ENCODE peak calls at places on chromosomes 2 and 18, in six cellular contexts. One of them, this sample, is unnamed. For H3K4me1, the result is how much of the 10 kb centered on the place peaks cover.

GRCh38 chr2:68190991-68191731 is 33.5 kb downstream of the PNO1 start:
- DNase-seq in K562: no peak
- DNase-seq in CD8-positive, alpha-beta T cell: no peak
- DNase-seq in IMR-90: peak
- DNase-seq in stomach: no peak
- DNase-seq in sigmoid colon: no peak
- DNase-seq in this sample: no peak

GRCh38 chr2:20381457-20381856 is 30.8 kb upstream of the PUM2 start:
- DNase-seq in K562: no peak
- DNase-seq in CD8-positive, alpha-beta T cell: no peak
- DNase-seq in IMR-90: peak
- DNase-seq in stomach: peak
- DNase-seq in sigmoid colon: peak
- DNase-seq in this sample: peak

GRCh38 chr2:11748861-11749645 is 2.6 kb downstream of the LPIN1 start:
- DNase-seq in K562: no peak
- DNase-seq in CD8-positive, alpha-beta T cell: no peak
- DNase-seq in IMR-90: no peak
- DNase-seq in stomach: no peak
- DNase-seq in sigmoid colon: no peak
- DNase-seq in this sample: no peak

GRCh38 chr2:175432793-175433192 is 251.3 kb upstream of the ATP5MC3 start:
- DNase-seq in K562: no peak
- DNase-seq in CD8-positive, alpha-beta T cell: no peak
- DNase-seq in IMR-90: no peak
- DNase-seq in stomach: no peak
- DNase-seq in sigmoid colon: no peak
- DNase-seq in this sample: no peak

GRCh38 chr2:54610700-54611099 is 112.8 kb upstream of the EML6 start:
- DNase-seq in K562: no peak
- DNase-seq in CD8-positive, alpha-beta T cell: no peak
- DNase-seq in IMR-90: peak
- DNase-seq in stomach: no peak
- DNase-seq in sigmoid colon: no peak
- DNase-seq in this sample: no peak

GRCh38 chr18:76414936-76415621 is 80.0 kb downstream of the ZNF516 start:
- DNase-seq in K562: no peak
- DNase-seq in CD8-positive, alpha-beta T cell: no peak
- DNase-seq in IMR-90: no peak
- DNase-seq in stomach: no peak
- DNase-seq in sigmoid colon: no peak
- DNase-seq in this sample: no peak

GRCh38 chr18:58104071-58104470 is 60.0 kb downstream of the NEDD4L start:
- DNase-seq in K562: no peak
- DNase-seq in CD8-positive, alpha-beta T cell: no peak
- DNase-seq in IMR-90: no peak
- DNase-seq in stomach: no peak
- DNase-seq in sigmoid colon: no peak
- DNase-seq in this sample: no peak

GRCh38 chr2:4247796-4248195 is 544.4 kb downstream of the DCDC2C start:
- DNase-seq in K562: no peak
- DNase-seq in CD8-positive, alpha-beta T cell: no peak
- DNase-seq in IMR-90: no peak
- DNase-seq in stomach: no peak
- DNase-seq in sigmoid colon: no peak
- DNase-seq in this sample: no peak

GRCh38 chr2:148965596-148966431 is 72.7 kb upstream of the LYPD6B start:
- DNase-seq in K562: no peak
- DNase-seq in CD8-positive, alpha-beta T cell: no peak
- DNase-seq in IMR-90: no peak
- DNase-seq in stomach: no peak
- DNase-seq in sigmoid colon: no peak
- DNase-seq in this sample: no peak

GRCh38 chr2:16409006-16409390 is 256.6 kb downstream of the CYRIA start:
- DNase-seq in K562: no peak
- DNase-seq in CD8-positive, alpha-beta T cell: no peak
- DNase-seq in IMR-90: no peak
- DNase-seq in stomach: no peak
- DNase-seq in sigmoid colon: no peak
- DNase-seq in this sample: no peak

GRCh38 chr2:239831272-239831731 is 193.8 kb downstream of the NDUFA10 start:
- DNase-seq in K562: no peak
- DNase-seq in CD8-positive, alpha-beta T cell: no peak
- DNase-seq in IMR-90: no peak
- DNase-seq in stomach: peak
- DNase-seq in sigmoid colon: peak
- DNase-seq in this sample: no peak

GRCh38 chr18:78672862-78673446 is 306.7 kb upstream of the SALL3 start:
- DNase-seq in K562: no peak
- DNase-seq in CD8-positive, alpha-beta T cell: no peak
- DNase-seq in IMR-90: no peak
- DNase-seq in stomach: no peak
- DNase-seq in sigmoid colon: peak
- DNase-seq in this sample: no peak

GRCh38 chr18:75854808-75855207 is 427.3 kb upstream of the SMIM21 start:
- DNase-seq in K562: no peak
- DNase-seq in CD8-positive, alpha-beta T cell: no peak
- DNase-seq in IMR-90: no peak
- DNase-seq in stomach: no peak
- DNase-seq in sigmoid colon: no peak
- DNase-seq in this sample: no peak

GRCh38 chr2:40220177-40220925 is 231.5 kb downstream of the SLC8A1 start:
- DNase-seq in K562: no peak
- DNase-seq in CD8-positive, alpha-beta T cell: no peak
- DNase-seq in IMR-90: peak
- DNase-seq in stomach: no peak
- DNase-seq in sigmoid colon: peak
- DNase-seq in this sample: peak

GRCh38 chr2:43238813-43239212 is 12.4 kb upstream of the ZFP36L2 start:
- DNase-seq in K562: no peak
- DNase-seq in CD8-positive, alpha-beta T cell: no peak
- DNase-seq in IMR-90: no peak
- DNase-seq in stomach: no peak
- DNase-seq in sigmoid colon: no peak
- DNase-seq in this sample: no peak

GRCh38 chr18:46054956-46055831 is 16.9 kb downstream of the PSTPIP2 start:
- DNase-seq in K562: no peak
- DNase-seq in CD8-positive, alpha-beta T cell: no peak
- DNase-seq in IMR-90: no peak
- DNase-seq in stomach: no peak
- DNase-seq in sigmoid colon: no peak
- DNase-seq in this sample: no peak

GRCh38 chr2:21175895-21176646 is 52.3 kb downstream of the TDRD15 start:
- DNase-seq in K562: peak
- DNase-seq in CD8-positive, alpha-beta T cell: no peak
- DNase-seq in IMR-90: peak
- DNase-seq in stomach: no peak
- DNase-seq in sigmoid colon: no peak
- DNase-seq in this sample: no peak

GRCh38 chr2:201781583-201782051 is 884 bp upstream of the ALS2 start:
- DNase-seq in K562: no peak
- DNase-seq in CD8-positive, alpha-beta T cell: peak
- DNase-seq in IMR-90: no peak
- DNase-seq in stomach: no peak
- DNase-seq in sigmoid colon: peak
- DNase-seq in this sample: no peak

GRCh38 chr2:134778372-134778771 is 59.6 kb upstream of the TMEM163 start:
- DNase-seq in K562: peak
- DNase-seq in CD8-positive, alpha-beta T cell: no peak
- DNase-seq in IMR-90: no peak
- DNase-seq in stomach: peak
- DNase-seq in sigmoid colon: no peak
- DNase-seq in this sample: peak

GRCh38 chr2:23545811-23546210 is 160.8 kb downstream of the KLHL29 start:
- DNase-seq in K562: no peak
- DNase-seq in CD8-positive, alpha-beta T cell: no peak
- DNase-seq in IMR-90: no peak
- DNase-seq in stomach: no peak
- DNase-seq in sigmoid colon: no peak
- DNase-seq in this sample: no peak

GRCh38 chr2:102235491-102235890 is 48.7 kb downstream of the IL1RL2 start:
- DNase-seq in K562: peak
- DNase-seq in CD8-positive, alpha-beta T cell: no peak
- DNase-seq in IMR-90: peak
- DNase-seq in stomach: no peak
- DNase-seq in sigmoid colon: no peak
- DNase-seq in this sample: no peak

GRCh38 chr2:136065384-136065783 is 52.6 kb downstream of the CXCR4 start:
- DNase-seq in K562: no peak
- DNase-seq in CD8-positive, alpha-beta T cell: no peak
- DNase-seq in IMR-90: peak
- DNase-seq in stomach: no peak
- DNase-seq in sigmoid colon: no peak
- DNase-seq in this sample: no peak

GRCh38 chr2:60054571-60055340 is 498.7 kb downstream of the BCL11A start:
- DNase-seq in K562: no peak
- DNase-seq in CD8-positive, alpha-beta T cell: no peak
- DNase-seq in IMR-90: no peak
- DNase-seq in stomach: peak
- DNase-seq in sigmoid colon: no peak
- DNase-seq in this sample: peak

GRCh38 chr2:72137498-72138010 is 10.1 kb downstream of the CYP26B1 start:
- DNase-seq in K562: peak
- DNase-seq in CD8-positive, alpha-beta T cell: peak
- DNase-seq in IMR-90: peak
- DNase-seq in stomach: peak
- DNase-seq in sigmoid colon: peak
- DNase-seq in this sample: peak

GRCh38 chr18:37176307-37176934 is 347.5 kb downstream of the KIAA1328 start:
- DNase-seq in K562: no peak
- DNase-seq in CD8-positive, alpha-beta T cell: no peak
- DNase-seq in IMR-90: no peak
- DNase-seq in stomach: no peak
- DNase-seq in sigmoid colon: no peak
- DNase-seq in this sample: no peak

GRCh38 chr2:41933585-41934322 is 114.1 kb upstream of the PKDCC start:
- DNase-seq in K562: no peak
- DNase-seq in CD8-positive, alpha-beta T cell: no peak
- DNase-seq in IMR-90: peak
- DNase-seq in stomach: no peak
- DNase-seq in sigmoid colon: no peak
- DNase-seq in this sample: no peak

GRCh38 chr2:41853427-41854191 is 194.2 kb upstream of the PKDCC start:
- DNase-seq in K562: peak
- DNase-seq in CD8-positive, alpha-beta T cell: no peak
- DNase-seq in IMR-90: peak
- DNase-seq in stomach: peak
- DNase-seq in sigmoid colon: no peak
- DNase-seq in this sample: peak

GRCh38 chr18:55407191-55407590 is 180.8 kb downstream of the TCF4 start:
- DNase-seq in K562: no peak
- DNase-seq in CD8-positive, alpha-beta T cell: no peak
- DNase-seq in IMR-90: no peak
- DNase-seq in stomach: no peak
- DNase-seq in sigmoid colon: no peak
- DNase-seq in this sample: no peak

GRCh38 chr2:172995323-172996244 is 80.1 kb upstream of the MAP3K20 start:
- DNase-seq in K562: no peak
- DNase-seq in CD8-positive, alpha-beta T cell: no peak
- DNase-seq in IMR-90: peak
- DNase-seq in stomach: no peak
- DNase-seq in sigmoid colon: no peak
- DNase-seq in this sample: no peak

GRCh38 chr18:33022370-33022769 is 249.5 kb upstream of the KLHL14 start:
- DNase-seq in K562: no peak
- DNase-seq in CD8-positive, alpha-beta T cell: no peak
- DNase-seq in IMR-90: no peak
- DNase-seq in stomach: no peak
- DNase-seq in sigmoid colon: no peak
- DNase-seq in this sample: no peak
- TF ChIP-seq CTCF in K562: no peak
- TF ChIP-seq CTCF in CD8-positive, alpha-beta T cell: no peak
- TF ChIP-seq CTCF in IMR-90: no peak
- TF ChIP-seq CTCF in stomach: peak
- TF ChIP-seq CTCF in sigmoid colon: no peak
- TF ChIP-seq CTCF in this sample: no peak

GRCh38 chr2:147174824-147175254 is 670.0 kb upstream of the ACVR2A start:
- DNase-seq in K562: no peak
- DNase-seq in CD8-positive, alpha-beta T cell: no peak
- DNase-seq in IMR-90: no peak
- DNase-seq in stomach: no peak
- DNase-seq in sigmoid colon: no peak
- DNase-seq in this sample: no peak
- H3K4me1 ChIP-seq in K562: under half
- H3K4me1 ChIP-seq in CD8-positive, alpha-beta T cell: under half
- H3K4me1 ChIP-seq in IMR-90: under half
- H3K4me1 ChIP-seq in stomach: under half
- H3K4me1 ChIP-seq in sigmoid colon: under half
- H3K4me1 ChIP-seq in this sample: under half

GRCh38 chr2:169276045-169276444 is 86.3 kb downstream of the LRP2 start:
- DNase-seq in K562: no peak
- DNase-seq in CD8-positive, alpha-beta T cell: no peak
- DNase-seq in IMR-90: no peak
- DNase-seq in stomach: no peak
- DNase-seq in sigmoid colon: no peak
- DNase-seq in this sample: no peak
- TF ChIP-seq CTCF in K562: peak
- TF ChIP-seq CTCF in CD8-positive, alpha-beta T cell: no peak
- TF ChIP-seq CTCF in IMR-90: peak
- TF ChIP-seq CTCF in stomach: no peak
- TF ChIP-seq CTCF in sigmoid colon: no peak
- TF ChIP-seq CTCF in this sample: no peak

GRCh38 chr2:45821558-45822271 is 170.2 kb downstream of the PRKCE start:
- DNase-seq in K562: no peak
- DNase-seq in CD8-positive, alpha-beta T cell: no peak
- DNase-seq in IMR-90: peak
- DNase-seq in stomach: peak
- DNase-seq in sigmoid colon: peak
- DNase-seq in this sample: peak

GRCh38 chr2:45823723-45824206 is 172.3 kb downstream of the PRKCE start:
- DNase-seq in K562: no peak
- DNase-seq in CD8-positive, alpha-beta T cell: no peak
- DNase-seq in IMR-90: no peak
- DNase-seq in stomach: peak
- DNase-seq in sigmoid colon: peak
- DNase-seq in this sample: peak

GRCh38 chr2:45822272-45822630 is 170.8 kb downstream of the PRKCE start:
- DNase-seq in K562: no peak
- DNase-seq in CD8-positive, alpha-beta T cell: no peak
- DNase-seq in IMR-90: peak
- DNase-seq in stomach: no peak
- DNase-seq in sigmoid colon: no peak
- DNase-seq in this sample: peak

GRCh38 chr2:45816273-45816672 is 164.8 kb downstream of the PRKCE start:
- DNase-seq in K562: no peak
- DNase-seq in CD8-positive, alpha-beta T cell: no peak
- DNase-seq in IMR-90: peak
- DNase-seq in stomach: peak
- DNase-seq in sigmoid colon: peak
- DNase-seq in this sample: peak

DNA sequence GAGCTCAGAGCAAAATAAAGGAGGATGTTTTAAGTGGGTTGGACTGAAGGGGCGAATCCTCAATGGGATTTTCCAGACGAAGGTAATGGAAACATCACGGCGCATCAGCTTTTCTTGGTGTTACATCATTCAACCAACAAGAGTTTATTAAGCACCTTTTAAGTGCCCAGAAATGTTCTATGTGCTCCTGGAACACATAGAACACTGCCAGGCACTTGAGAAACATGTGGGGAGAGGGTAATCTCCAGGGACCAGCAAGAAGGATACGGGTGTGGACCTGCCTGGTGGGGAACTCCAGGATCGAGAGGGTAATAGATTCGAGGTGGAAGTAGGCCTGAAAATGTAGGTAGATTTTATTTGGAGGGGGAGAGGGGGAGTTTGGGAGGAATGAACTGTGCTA is 168.6 kb downstream of the PRKCE start:
- DNase-seq in K562: no peak
- DNase-seq in CD8-positive, alpha-beta T cell: no peak
- DNase-seq in IMR-90: no peak
- DNase-seq in stomach: no peak
- DNase-seq in sigmoid colon: no peak
- DNase-seq in this sample: no peak
- H3K4me1 ChIP-seq in K562: under half
- H3K4me1 ChIP-seq in CD8-positive, alpha-beta T cell: under half
- H3K4me1 ChIP-seq in IMR-90: under half
- H3K4me1 ChIP-seq in stomach: half or more
- H3K4me1 ChIP-seq in sigmoid colon: half or more
- H3K4me1 ChIP-seq in this sample: half or more

This sample was measured in body of pancreas.